ENCODE peak calls at places on chromosomes 13 and 19, in eight cellular contexts. Y is GM23338; C is NCI-H1105; A is HFFc6; W is T-helper 17 cell; J is mucosa of gallbladder; V is A549; U is stimulated activated CD4-positive, alpha-beta T cell treated with anti-CD3 and anti-CD28 coated beads, Interleukin-4, amount 100 ng/mL, for 4 hours. I is an unnamed sample.

GRCh38 chr13:42574011-42574410 is at the start of gene TNFSF11:
- DNase-seq in C (no peak), U (peak), Y (peak), V (no peak), W (no peak), J (no peak), A (no peak), I (no peak)

GRCh38 chr19:15498910-15499309 is 9.4 kb upstream of the CYP4F22 start:
- DNase-seq in Y (peak), C (no peak), W (no peak), A (no peak), V (no peak), U (no peak), J (no peak), I (no peak)

GRCh38 chr13:43986395-43986794 is 106.7 kb downstream of the LACC1 start:
- DNase-seq in C (peak), U (no peak), J (no peak), W (no peak), Y (no peak), A (no peak), V (no peak), I (no peak)

GRCh38 chr19:31314849-31315620 is 34.2 kb downstream of the TSHZ3 start:
- DNase-seq in W (no peak), C (no peak), Y (no peak), V (no peak), J (no peak), A (no peak), U (no peak), I (no peak)

GRCh38 chr19:35760711-35761349 is 2.9 kb downstream of the PROSER3 start:
- DNase-seq in U (no peak), W (no peak), Y (no peak), A (no peak), C (no peak), V (no peak), J (no peak), I (no peak)

GRCh38 chr19:50330365-50331078 is 1.3 kb upstream of the KCNC3 start:
- DNase-seq in A (no peak), J (peak), C (peak), V (peak), W (peak), Y (peak), U (peak), I (no peak)

GRCh38 chr13:66501187-66501586 is 728.9 kb downstream of the PCDH9 start:
- DNase-seq in A (no peak), J (no peak), W (no peak), U (no peak), V (no peak), Y (no peak), C (no peak), I (no peak)

GRCh38 chr19:55199620-55200204 is 9.6 kb downstream of the PTPRH start:
- DNase-seq in U (no peak), Y (no peak), V (no peak), A (no peak), C (no peak), W (no peak), J (no peak), I (no peak)

GRCh38 chr13:34405410-34405809 is 536.7 kb upstream of the NBEA start:
- DNase-seq in U (no peak), A (no peak), Y (no peak), V (no peak), W (no peak), J (no peak), C (no peak), I (no peak)

GRCh38 chr19:17021328-17021727 is 5.3 kb downstream of the CPAMD8 start:
- DNase-seq in C (no peak), U (no peak), J (no peak), Y (no peak), W (no peak), A (no peak), V (no peak), I (no peak)

GRCh38 chr13:37118002-37118401 is 12.5 kb upstream of the CSNK1A1L start:
- DNase-seq in W (no peak), A (no peak), U (no peak), C (no peak), V (no peak), Y (no peak), J (no peak), I (no peak)

GRCh38 chr13:48505597-48506091 is 27.2 kb downstream of the RCBTB2 start:
- DNase-seq in W (peak), V (no peak), C (no peak), J (peak), Y (no peak), U (no peak), A (peak), I (no peak)

GRCh38 chr13:72839831-72840426 is 58.0 kb downstream of the PIBF1 start:
- DNase-seq in A (peak), C (no peak), U (peak), Y (peak), V (peak), J (peak), W (peak), I (no peak)

GRCh38 chr13:94345374-94346195 is 133.9 kb downstream of the DCT start:
- DNase-seq in V (no peak), W (no peak), U (no peak), J (no peak), A (peak), Y (no peak), C (peak), I (no peak)

GRCh38 chr19:49119411-49120324 is at the start of gene PPFIA3:
- DNase-seq in A (peak), W (no peak), J (peak), U (no peak), V (no peak), Y (peak), C (no peak), I (no peak)

GRCh38 chr13:64639206-64639605 is 2590.9 kb downstream of the PCDH9 start:
- DNase-seq in U (no peak), A (no peak), W (no peak), V (no peak), J (no peak), C (no peak), Y (no peak), I (no peak)

GRCh38 chr19:38478273-38478971 is 44.9 kb downstream of the RYR1 start:
- DNase-seq in V (peak), J (no peak), Y (peak), A (no peak), C (no peak), U (no peak), W (no peak), I (no peak)